ENCODE peak calls at places on chromosomes 11 and 22, in four cellular contexts. X, L, H and I are unnamed samples.

GRCh38 chr11:12922980-12923507 is 86.1 kb upstream of the RASSF10 start:
- DNase-seq in L (no peak), X (no peak), H (no peak), I (no peak)

GRCh38 chr11:45280449-45280848 is 5.7 kb downstream of the SYT13 start:
- DNase-seq in H (no peak), X (no peak), L (peak), I (no peak)

GRCh38 chr11:4636962-4637661 is at the start of gene OR51D1:
- DNase-seq in X (peak), H (peak), L (peak), I (peak)

GRCh38 chr11:1749787-1750351 is 526 bp downstream of the IFITM10 start:
- DNase-seq in L (no peak), X (peak), H (no peak), I (peak)

GRCh38 chr11:12674571-12674935 is 332 bp downstream of the TEAD1 start:
- DNase-seq in L (peak), X (no peak), H (no peak), I (peak)

GRCh38 chr11:72598901-72599300 is 75.3 kb downstream of the PDE2A start:
- DNase-seq in L (no peak), H (no peak), X (peak), I (peak)

GRCh38 chr11:3002346-3002745 is 10.2 kb upstream of the NAP1L4 start:
- DNase-seq in X (no peak), L (no peak), H (no peak), I (no peak)

GRCh38 chr11:93840981-93841380 is 9.4 kb downstream of the VSTM5 start:
- DNase-seq in X (no peak), H (no peak), L (no peak), I (no peak)

GRCh38 chr11:68596231-68596630 is 88.1 kb upstream of the GAL start:
- DNase-seq in H (no peak), X (no peak), L (no peak), I (no peak)

GRCh38 chr22:36461665-36462474 is 19.6 kb downstream of the TXN2 start:
- DNase-seq in X (peak), L (no peak), H (no peak), I (peak)

GRCh38 chr11:28730336-28730735 is 622.1 kb downstream of the METTL15 start:
- DNase-seq in H (no peak), L (no peak), X (peak), I (peak)

GRCh38 chr22:47382164-47382890 is 619.9 kb downstream of the TBC1D22A start:
- DNase-seq in H (no peak), X (no peak), L (no peak), I (no peak)

GRCh38 chr22:25137577-25138525 is 61.8 kb upstream of the CRYBB3 start:
- DNase-seq in X (peak), H (peak), L (no peak), I (no peak)

GRCh38 chr11:73233211-73233610 is 15.1 kb downstream of the P2RY2 start:
- DNase-seq in H (no peak), X (no peak), L (no peak), I (no peak)

GRCh38 chr22:30324008-30324730 is 2.6 kb downstream of the TBC1D10A start:
- DNase-seq in X (no peak), H (no peak), L (no peak), I (peak)

GRCh38 chr11:110971110-110971509 is 258.9 kb upstream of the ARHGAP20 start:
- DNase-seq in L (no peak), H (no peak), X (peak), I (peak)

GRCh38 chr11:38416141-38416540 is 1818.1 kb upstream of the RAG2 start:
- DNase-seq in H (no peak), X (no peak), L (no peak), I (no peak)

GRCh38 chr11:108906329-108906728 is 241.5 kb downstream of the DDX10 start:
- DNase-seq in L (no peak), H (no peak), X (peak), I (peak)

GRCh38 chr11:110173775-110174644 is 80.8 kb downstream of the ZC3H12C start:
- DNase-seq in X (peak), H (peak), L (no peak), I (peak)

GRCh38 chr11:69660001-69660500 is 15.1 kb downstream of the LTO1 start:
- DNase-seq in L (no peak), H (no peak), X (no peak), I (no peak)

GRCh38 chr11:94768602-94769511 is 701 bp downstream of the AMOTL1 start:
- DNase-seq in X (peak), H (no peak), L (peak), I (peak)

GRCh38 chr22:37112084-37112728 is 2.7 kb upstream of the TMPRSS6 start:
- DNase-seq in L (no peak), H (no peak), X (no peak), I (no peak)

GRCh38 chr11:75816561-75817239 is 1.7 kb downstream of the UVRAG start:
- DNase-seq in X (no peak), H (no peak), L (no peak), I (peak)

GRCh38 chr11:108788565-108789199 is 123.8 kb downstream of the DDX10 start:
- DNase-seq in L (peak), H (peak), X (peak), I (peak)

GRCh38 chr11:77345621-77346020 is 44.1 kb upstream of the GDPD4 start:
- DNase-seq in L (no peak), H (no peak), X (no peak), I (peak)

GRCh38 chr11:132504501-132505041 is 1027.7 kb downstream of the OPCML start:
- DNase-seq in X (no peak), L (no peak), H (no peak), I (no peak)

GRCh38 chr11:34614334-34615113 is 6.4 kb upstream of the EHF start:
- DNase-seq in X (no peak), L (no peak), H (no peak), I (peak)

GRCh38 chr11:111574373-111575230 is 27.6 kb upstream of the SIK2 start:
- DNase-seq in L (no peak), X (no peak), H (no peak), I (no peak)

GRCh38 chr11:114295676-114296081 is 520 bp upstream of the NNMT start:
- DNase-seq in X (no peak), L (no peak), H (no peak), I (peak)

GRCh38 chr11:33272338-33273107 is 15.3 kb downstream of the HIPK3 start:
- DNase-seq in L (no peak), H (no peak), X (no peak), I (no peak)

GRCh38 chr11:104897891-104898684 is at the start of gene CASP12:
- DNase-seq in L (no peak), X (no peak), H (no peak), I (no peak)

GRCh38 chr11:104892723-104893511 is 5.3 kb downstream of the CASP12 start:
- DNase-seq in L (no peak), H (no peak), X (peak), I (no peak)

GRCh38 chr11:104898685-104899013 is 389 bp upstream of the CASP12 start:
- DNase-seq in L (no peak), H (no peak), X (no peak), I (no peak)

GRCh38 chr11:104893876-104894275 is 4.4 kb downstream of the CASP12 start:
- DNase-seq in X (no peak), L (no peak), H (no peak), I (no peak)

DNA sequence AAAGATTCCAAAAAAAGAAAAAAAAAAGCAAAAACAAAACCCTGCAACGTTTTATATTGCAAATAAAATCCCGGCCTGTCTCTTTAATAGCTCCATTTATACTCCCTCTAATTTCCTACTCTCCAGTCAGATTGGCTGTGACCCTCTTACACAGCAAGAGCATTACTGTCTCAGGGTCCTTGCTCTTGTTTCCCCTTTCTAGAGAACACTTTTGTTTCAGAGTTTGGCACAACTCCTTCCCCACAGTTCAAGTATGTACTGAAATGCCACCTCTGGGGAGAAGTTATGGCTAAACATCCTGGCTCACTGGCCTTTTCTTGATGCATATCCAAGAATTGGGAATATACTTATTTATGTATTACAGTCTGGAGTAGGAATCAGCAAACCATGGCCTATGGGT is 2.6 kb downstream of the CASP12 start:
- DNase-seq in L (no peak), X (no peak), H (no peak), I (no peak)
- TF ChIP-seq EZH2phosphoT487 in L (no peak), X (no peak), H (no peak), I (no peak)

DNA sequence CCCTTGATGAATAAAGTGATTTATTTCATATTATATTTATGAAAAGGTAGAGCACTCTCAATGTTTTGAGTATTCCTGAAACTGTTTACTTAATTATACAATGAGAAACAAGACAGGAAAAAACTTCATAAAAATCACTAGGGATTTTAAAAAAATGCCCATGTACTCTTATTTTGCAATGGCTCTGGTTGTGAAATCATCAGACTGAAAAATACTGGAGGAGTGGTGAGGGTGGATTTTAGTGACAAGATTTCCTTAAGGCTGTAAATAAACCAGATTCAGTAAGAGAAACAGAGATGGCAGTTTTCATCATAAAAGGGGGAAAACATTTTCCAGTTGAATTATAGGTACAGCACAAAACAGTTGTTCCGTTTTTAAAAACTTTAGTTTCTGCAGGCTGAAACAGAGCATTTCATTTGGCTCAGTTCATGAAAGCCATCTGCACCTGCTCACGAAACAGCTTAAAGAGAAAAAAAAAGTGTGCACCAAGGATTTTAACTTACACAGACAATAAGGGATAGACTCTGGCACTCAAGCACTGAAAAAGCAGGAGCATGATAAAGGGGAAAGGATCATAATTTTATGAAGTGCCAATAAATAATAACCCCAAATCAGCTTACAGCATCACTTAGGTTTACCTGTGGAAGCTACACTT is 100.7 kb downstream of the MAML2 start:
- DNase-seq in H (no peak), L (no peak), X (no peak), I (peak)
- TF ChIP-seq EZH2phosphoT487 in H (no peak), L (no peak), X (no peak), I (no peak)

GRCh38 chr22:42337356-42337755 is 66.9 kb upstream of the TCF20 start:
- DNase-seq in H (no peak), X (no peak), L (no peak), I (no peak)
- TF ChIP-seq EZH2phosphoT487 in H (no peak), X (no peak), L (no peak), I (no peak)

DNA sequence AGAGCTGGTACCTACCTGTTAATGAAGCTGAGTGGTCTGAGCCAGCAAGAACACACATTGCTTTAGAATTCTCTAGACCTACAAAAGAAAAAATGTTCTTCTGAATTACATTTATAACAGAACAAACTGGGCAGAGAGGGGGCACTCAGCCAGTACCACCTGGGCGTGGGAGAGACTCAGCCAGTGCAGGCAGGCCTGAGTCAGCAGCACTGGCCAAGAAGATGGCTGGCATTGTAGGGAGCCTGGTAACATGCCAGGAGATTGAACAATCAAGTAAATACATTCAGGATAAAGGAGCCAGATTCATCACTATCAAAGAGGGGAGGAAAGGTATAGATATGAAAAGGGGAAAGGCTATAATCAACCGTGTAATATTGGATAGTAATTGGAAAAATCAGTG is 19.9 kb downstream of the SERGEF start:
- DNase-seq in H (no peak), L (no peak), X (peak), I (peak)
- TF ChIP-seq EZH2phosphoT487 in H (no peak), L (no peak), X (no peak), I (no peak)

DNA sequence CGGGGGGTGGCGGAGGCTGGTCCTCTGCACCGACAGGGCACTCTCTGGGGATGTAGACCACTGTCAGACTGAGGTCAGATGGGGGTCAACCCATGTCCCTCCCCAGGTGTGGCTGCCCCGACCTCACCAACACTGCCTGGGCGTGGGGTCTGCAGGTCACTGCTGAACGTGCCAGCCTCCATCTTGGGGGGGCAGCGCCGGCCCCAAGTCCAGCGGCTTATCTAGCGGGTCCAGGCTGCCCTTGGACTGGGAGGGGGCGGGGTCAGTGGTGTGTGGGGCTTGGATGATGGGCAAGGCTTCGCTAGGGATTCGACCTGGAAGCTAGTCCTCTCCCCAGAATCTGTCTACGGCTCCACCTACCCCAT is 178.2 kb downstream of the IGLL1 start:
- DNase-seq in H (no peak), L (no peak), X (no peak), I (no peak)
- TF ChIP-seq EZH2phosphoT487 in H (no peak), L (no peak), X (no peak), I (no peak)

DNA sequence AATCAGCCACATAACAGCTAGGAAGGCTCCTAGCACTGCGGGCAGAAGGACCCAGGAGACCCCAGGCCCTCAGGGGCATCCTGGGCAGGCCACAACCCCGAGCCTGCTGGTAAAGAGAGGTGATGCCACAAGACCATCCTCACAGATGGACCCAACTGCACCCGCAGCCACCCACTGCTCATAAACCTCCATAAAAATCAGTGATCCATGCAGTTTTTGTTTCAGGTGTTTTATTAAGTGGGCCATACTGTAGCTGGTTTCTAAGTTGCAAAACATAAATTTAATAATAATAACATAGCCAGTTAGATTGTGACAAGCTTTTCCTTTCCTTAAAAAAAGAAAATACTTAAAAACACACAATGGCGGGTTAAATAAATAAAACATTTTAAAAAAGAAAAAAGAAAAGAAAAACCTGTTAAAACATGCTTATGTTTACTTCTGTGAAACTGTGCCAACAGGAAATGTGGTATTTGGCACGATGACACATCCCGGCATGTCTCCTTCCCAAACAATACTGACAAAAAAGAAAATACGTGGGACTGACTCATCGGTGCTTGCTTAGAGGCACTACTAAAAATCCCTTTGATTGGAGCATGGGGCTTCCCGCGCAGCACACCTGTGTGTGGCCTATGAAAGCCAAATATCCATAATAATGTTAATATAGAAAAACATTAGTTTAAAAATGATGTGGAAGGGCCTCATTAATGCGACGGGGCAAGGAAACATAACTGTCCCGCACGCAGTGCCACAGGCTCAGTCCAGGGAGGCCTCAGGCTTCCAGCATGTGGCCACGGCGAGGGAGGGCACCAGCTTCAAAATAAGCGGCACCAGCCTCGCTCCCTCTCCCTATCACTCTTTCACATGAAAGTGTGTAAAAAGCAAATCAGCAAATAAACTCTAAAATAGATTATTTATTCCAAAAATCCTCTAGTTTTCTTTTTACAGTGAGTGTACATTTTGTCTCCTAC is 47.5 kb upstream of the SCUBE2 start:
- DNase-seq in H (peak), L (no peak), X (peak), I (peak)
- TF ChIP-seq EZH2phosphoT487 in H (no peak), L (no peak), X (no peak), I (no peak)

GRCh38 chr11:65422633-65423515 is at the start of gene NEAT1:
- DNase-seq in H (peak), X (peak), L (peak), I (peak)

GRCh38 chr11:65422104-65422632 is 430 bp upstream of the NEAT1 start:
- DNase-seq in H (peak), X (peak), L (peak), I (peak)

GRCh38 chr11:65425105-65425970 is 2.7 kb downstream of the NEAT1 start:
- DNase-seq in H (peak), L (peak), X (peak), I (peak)

GRCh38 chr11:65424200-65425104 is 1.9 kb downstream of the NEAT1 start:
- DNase-seq in L (peak), H (no peak), X (peak), I (peak)

DNA sequence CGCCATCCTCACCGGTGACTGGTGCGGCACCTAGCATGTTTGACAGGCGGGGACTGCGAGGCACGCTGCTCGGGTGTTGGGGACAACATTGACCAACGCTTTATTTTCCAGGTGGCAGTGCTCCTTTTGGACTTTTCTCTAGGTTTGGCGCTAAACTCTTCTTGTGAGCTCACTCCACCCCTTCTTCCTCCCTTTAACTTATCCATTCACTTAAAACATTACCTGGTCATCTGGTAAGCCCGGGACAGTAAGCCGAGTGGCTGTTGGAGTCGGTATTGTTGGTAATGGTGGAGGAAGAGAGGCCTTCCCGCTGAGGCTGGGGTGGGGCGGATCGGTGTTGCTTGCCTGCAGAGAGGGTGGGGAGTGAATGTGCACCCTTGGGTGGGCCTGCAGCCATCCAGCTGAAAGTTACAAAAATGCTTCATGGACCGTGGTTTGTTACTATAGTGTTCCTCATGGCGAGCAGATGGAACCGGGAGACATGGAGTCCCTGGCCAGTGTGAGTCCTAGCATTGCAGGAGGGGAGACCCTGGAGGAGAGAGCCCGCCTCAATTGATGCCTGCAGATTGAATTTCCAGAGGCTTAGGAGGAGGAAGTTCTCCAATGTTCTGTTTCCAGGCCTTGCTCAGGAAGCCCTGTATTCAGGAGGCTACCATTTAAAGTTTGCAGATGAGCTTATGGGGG is 1.1 kb downstream of the NEAT1 start:
- DNase-seq in L (no peak), X (peak), H (no peak), I (peak)
- TF ChIP-seq EZH2phosphoT487 in L (no peak), X (no peak), H (no peak), I (peak)

DNA sequence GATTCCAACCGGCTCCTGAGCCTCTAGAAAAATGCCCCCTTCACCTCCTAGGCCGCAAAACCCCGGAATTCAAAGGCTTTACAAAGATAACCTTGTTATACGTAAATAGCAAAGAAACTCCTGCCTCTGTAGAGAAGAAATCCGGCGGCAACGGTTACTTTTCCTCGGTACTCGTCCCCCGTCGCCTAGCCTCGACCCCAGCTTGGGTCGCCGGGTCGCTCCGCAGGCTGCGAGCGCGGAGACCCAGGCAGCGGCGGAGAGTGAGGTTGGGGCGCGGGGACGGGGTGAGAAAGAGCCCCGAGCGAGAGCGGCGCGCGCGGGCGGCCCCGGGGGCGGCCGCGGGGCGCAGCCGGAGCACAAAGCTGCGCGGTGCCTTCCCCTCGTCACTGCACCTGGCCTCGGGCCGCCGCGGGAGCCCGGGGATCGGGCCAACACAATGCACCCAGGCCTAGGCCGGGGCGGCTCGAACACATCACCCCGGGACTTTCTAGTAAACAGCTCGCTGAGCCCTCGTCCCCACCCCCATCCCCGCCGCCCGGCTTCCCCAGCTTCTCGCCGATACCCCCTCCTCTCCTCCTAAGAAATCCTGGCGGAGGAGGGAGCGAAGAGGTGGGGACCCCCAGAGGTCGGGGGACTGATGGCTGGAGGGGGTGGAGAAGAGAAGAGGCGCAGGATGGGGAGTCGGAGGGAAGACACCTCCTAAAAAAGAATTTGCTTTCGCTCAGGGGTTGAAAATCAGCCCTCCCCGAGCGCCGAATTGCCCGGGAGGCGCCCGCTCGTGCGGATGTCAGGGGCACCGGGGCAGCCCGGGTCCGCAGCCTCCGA is 874 bp downstream of the MPPED2 start:
- DNase-seq in L (peak), H (no peak), X (no peak), I (peak)
- TF ChIP-seq EZH2phosphoT487 in L (no peak), H (no peak), X (no peak), I (peak)